ENCODE peak calls at places on chromosomes 3 and 15, in six cellular contexts. M is H1, K is neuronal stem cell, Z is mesenchymal stem cell, X is H9, B is trophoblast cell. Q is an unnamed sample.
A peak's percentile ranks its signal among the peaks of the same experiment; 100 is the strongest.

GRCh38 chr3:4438296-4438695 is 28.8 kb downstream of the SUMF1 start:
- DNase-seq in M (no peak), K (no peak), Z (no peak), X (no peak), B (peak; percentile 87), Q (no peak)

GRCh38 chr15:44246521-44247268 is 41.8 kb upstream of the GOLM2 start:
- DNase-seq in M (no peak), K (no peak), Z (no peak), X (no peak), B (no peak), Q (no peak)

GRCh38 chr3:42052132-42052866 is 38.9 kb upstream of the TRAK1 start:
- DNase-seq in M (no peak), K (no peak), Z (peak; percentile 40), X (no peak), B (no peak), Q (peak; percentile 88)

GRCh38 chr15:81292516-81293001 is 31.4 kb downstream of the STARD5 start:
- DNase-seq in M (no peak), K (no peak), Z (no peak), X (no peak), B (no peak), Q (no peak)

GRCh38 chr15:87778358-87778757 is 478.2 kb downstream of the NTRK3 start:
- DNase-seq in M (no peak), K (no peak), Z (no peak), X (no peak), B (no peak), Q (no peak)

GRCh38 chr3:197561926-197562325 is 6.2 kb upstream of the BDH1 start:
- DNase-seq in M (no peak), K (no peak), Z (no peak), X (no peak), B (no peak), Q (no peak)

GRCh38 chr3:152268501-152269422 is at the start of gene MBNL1:
- DNase-seq in M (peak; percentile 81), K (peak; percentile 75), Z (peak; percentile 90), X (peak; percentile 81), B (peak; percentile 79), Q (peak; percentile 70)

GRCh38 chr3:72488736-72489030 is 359.6 kb downstream of the SHQ1 start:
- DNase-seq in M (no peak), K (no peak), Z (peak; percentile 79), X (no peak), B (no peak), Q (peak; percentile 63)

GRCh38 chr3:99250272-99250671 is 348.8 kb upstream of the DCBLD2 start:
- DNase-seq in M (no peak), K (no peak), Z (no peak), X (no peak), B (peak; percentile 77), Q (peak; percentile 58)

GRCh38 chr3:25171118-25171912 is 256.7 kb upstream of the RARB start:
- DNase-seq in M (no peak), K (peak; percentile 17), Z (no peak), X (no peak), B (no peak), Q (no peak)

GRCh38 chr3:138417559-138417982 is 16.8 kb upstream of the ESYT3 start:
- DNase-seq in M (peak; percentile 93), K (peak; percentile 65), Z (peak; percentile 78), X (peak; percentile 91), B (peak; percentile 95), Q (peak; percentile 80)

GRCh38 chr15:68990755-68991500 is 23.6 kb upstream of the NOX5 start:
- DNase-seq in M (no peak), K (no peak), Z (no peak), X (peak; percentile 37), B (no peak), Q (no peak)
- H3K14ac ChIP-seq in M (no peak overlapping the region), K (no peak overlapping the region), Z (no peak overlapping the region), X (no peak overlapping the region), B (no peak overlapping the region), Q (no peak overlapping the region)

GRCh38 chr15:70427531-70428120 is 329.9 kb upstream of the TLE3 start:
- DNase-seq in M (no peak), K (no peak), Z (no peak), X (no peak), B (peak; percentile 85), Q (no peak)
- H3K14ac ChIP-seq in M (no peak overlapping the region), K (no peak overlapping the region), Z (no peak overlapping the region), X (peak overlapping the region; percentile 8), B (no peak overlapping the region), Q (no peak overlapping the region)

GRCh38 chr3:54053882-54054281 is 68.5 kb upstream of the CACNA2D3 start:
- DNase-seq in M (no peak), K (no peak), Z (no peak), X (no peak), B (no peak), Q (no peak)
- H3K14ac ChIP-seq in M (no peak overlapping the region), K (no peak overlapping the region), Z (no peak overlapping the region), X (no peak overlapping the region), B (no peak overlapping the region), Q (no peak overlapping the region)

DNA sequence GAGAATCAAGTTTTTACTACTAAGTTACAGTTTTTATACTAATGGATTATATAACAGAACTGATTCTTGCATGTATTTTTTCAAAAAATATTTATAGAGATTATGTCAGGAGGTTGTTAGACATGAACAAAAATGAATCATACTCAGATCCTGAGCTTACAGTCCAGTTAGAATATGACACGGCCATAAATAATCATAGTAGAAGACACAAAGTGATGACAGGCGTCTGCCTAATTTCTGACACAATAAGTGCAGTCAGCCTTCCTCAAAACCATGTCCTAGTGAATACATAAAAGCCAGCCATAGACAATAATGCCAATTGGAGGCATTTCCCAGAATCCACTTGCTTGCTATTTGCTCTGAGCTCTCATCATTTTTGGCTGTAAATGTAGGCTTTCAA is 81.7 kb upstream of the POU1F1 start:
- DNase-seq in M (no peak), K (no peak), Z (no peak), X (no peak), B (no peak), Q (no peak)
- H3K14ac ChIP-seq in M (no peak overlapping the region), K (no peak overlapping the region), Z (no peak overlapping the region), X (no peak overlapping the region), B (no peak overlapping the region), Q (no peak overlapping the region)

GRCh38 chr3:145648396-145648795 is 512.6 kb downstream of the PLOD2 start:
- DNase-seq in M (no peak), K (no peak), Z (no peak), X (no peak), B (no peak), Q (no peak)

GRCh38 chr3:145650170-145650569 is 510.8 kb downstream of the PLOD2 start:
- DNase-seq in M (no peak), K (no peak), Z (no peak), X (no peak), B (no peak), Q (no peak)

GRCh38 chr3:145649368-145649887 is 511.6 kb downstream of the PLOD2 start:
- DNase-seq in M (no peak), K (no peak), Z (no peak), X (no peak), B (no peak), Q (no peak)
- H3K14ac ChIP-seq in M (no peak overlapping the region), K (no peak overlapping the region), Z (no peak overlapping the region), X (no peak overlapping the region), B (no peak overlapping the region), Q (no peak overlapping the region)

Q was measured in IMR-90.